ENCODE peak calls at places on chromosomes 6 and 20, in nine cellular contexts. M, E, K, I, Z, O, A, F and G are unnamed samples.

GRCh38 chr20:37833172-37833915 is 69.6 kb upstream of the VSTM2L start:
- DNase-seq in M (no peak), E (no peak), K (no peak), I (no peak), Z (no peak), O (no peak), A (no peak), F (no peak), G (no peak)

GRCh38 chr6:42260972-42261371 is 43.3 kb upstream of the MRPS10 start:
- DNase-seq in M (no peak), E (no peak), K (no peak), I (peak), Z (no peak), O (no peak), A (no peak), F (no peak), G (peak)

GRCh38 chr6:143140767-143141166 is 80.1 kb downstream of the AIG1 start:
- DNase-seq in M (no peak), E (no peak), K (no peak), I (no peak), Z (no peak), O (no peak), A (no peak), F (no peak), G (no peak)

GRCh38 chr20:18999076-18999475 is 185.5 kb downstream of the SCP2D1 start:
- DNase-seq in M (no peak), E (no peak), K (no peak), I (no peak), Z (no peak), O (no peak), A (no peak), F (no peak), G (no peak)

GRCh38 chr6:41228616-41229015 is 467 bp downstream of the TREML4 start:
- DNase-seq in M (no peak), E (no peak), K (no peak), I (no peak), Z (peak), O (no peak), A (no peak), F (no peak), G (peak)

GRCh38 chr6:156585859-156586258 is 191.3 kb upstream of the ARID1B start:
- DNase-seq in M (no peak), E (no peak), K (no peak), I (no peak), Z (no peak), O (no peak), A (no peak), F (no peak), G (no peak)

GRCh38 chr6:24930386-24930785 is 5.4 kb downstream of the RIPOR2 start:
- DNase-seq in M (no peak), E (no peak), K (peak), I (no peak), Z (peak), O (peak), A (peak), F (no peak), G (no peak)

GRCh38 chr6:11273406-11274065 is 41.1 kb upstream of the NEDD9 start:
- DNase-seq in M (no peak), E (no peak), K (no peak), I (no peak), Z (no peak), O (no peak), A (no peak), F (no peak), G (no peak)

GRCh38 chr20:62952373-62953166 is at the start of gene SLC17A9:
- DNase-seq in M (peak), E (peak), K (peak), I (peak), Z (no peak), O (no peak), A (peak), F (peak), G (peak)

GRCh38 chr20:36532822-36533221 is 8.5 kb upstream of the MYL9 start:
- DNase-seq in M (no peak), E (no peak), K (no peak), I (no peak), Z (no peak), O (no peak), A (no peak), F (no peak), G (no peak)

GRCh38 chr20:41456341-41456740 is 89.7 kb upstream of the EMILIN3 start:
- DNase-seq in M (no peak), E (no peak), K (peak), I (no peak), Z (peak), O (peak), A (no peak), F (no peak), G (no peak)

GRCh38 chr6:148464319-148465010 is 121.8 kb downstream of the SASH1 start:
- DNase-seq in M (no peak), E (peak), K (peak), I (peak), Z (peak), O (no peak), A (peak), F (no peak), G (peak)

GRCh38 chr20:3680701-3681351 is 984 bp downstream of the ADAM33 start:
- DNase-seq in M (no peak), E (no peak), K (no peak), I (peak), Z (peak), O (no peak), A (no peak), F (no peak), G (no peak)

GRCh38 chr20:4165984-4166725 is 150.8 kb upstream of the RNF24 start:
- DNase-seq in M (no peak), E (no peak), K (no peak), I (no peak), Z (no peak), O (no peak), A (no peak), F (no peak), G (no peak)

GRCh38 chr6:157240059-157240959 is 83.0 kb downstream of the TMEM242 start:
- DNase-seq in M (peak), E (peak), K (peak), I (peak), Z (peak), O (no peak), A (no peak), F (peak), G (no peak)

GRCh38 chr6:11653028-11653583 is 115.6 kb downstream of the TMEM170B start:
- DNase-seq in M (no peak), E (no peak), K (peak), I (no peak), Z (peak), O (peak), A (peak), F (no peak), G (peak)

GRCh38 chr6:142946924-142947701 is 2.1 kb upstream of the HIVEP2 start:
- DNase-seq in M (peak), E (peak), K (peak), I (peak), Z (peak), O (no peak), A (peak), F (peak), G (peak)

GRCh38 chr20:21291026-21291425 is 12.1 kb upstream of the XRN2 start:
- DNase-seq in M (no peak), E (no peak), K (peak), I (no peak), Z (peak), O (no peak), A (no peak), F (no peak), G (no peak)

GRCh38 chr6:49550413-49551125 is at the start of gene C6orf141:
- DNase-seq in M (no peak), E (peak), K (no peak), I (no peak), Z (no peak), O (no peak), A (no peak), F (peak), G (peak)

GRCh38 chr20:8021541-8022269 is 2.1 kb upstream of the TMX4 start:
- DNase-seq in M (no peak), E (no peak), K (no peak), I (no peak), Z (no peak), O (no peak), A (no peak), F (no peak), G (no peak)

GRCh38 chr6:116206231-116206903 is 47.5 kb downstream of the TSPYL4 start:
- DNase-seq in M (no peak), E (no peak), K (no peak), I (no peak), Z (peak), O (no peak), A (no peak), F (no peak), G (no peak)

GRCh38 chr6:64477311-64477850 is 841.8 kb downstream of the PHF3 start:
- DNase-seq in M (no peak), E (no peak), K (no peak), I (no peak), Z (no peak), O (no peak), A (no peak), F (no peak), G (no peak)

GRCh38 chr6:99446076-99446475 is 21.0 kb upstream of the PNISR start:
- DNase-seq in M (no peak), E (no peak), K (no peak), I (no peak), Z (no peak), O (no peak), A (no peak), F (no peak), G (peak)

GRCh38 chr6:27157461-27158315 is 89.8 kb upstream of the PRSS16 start:
- DNase-seq in M (peak), E (peak), K (peak), I (peak), Z (peak), O (no peak), A (peak), F (peak), G (peak)

GRCh38 chr6:52575490-52575868 is 1.4 kb downstream of the TRAM2 start:
- DNase-seq in M (no peak), E (no peak), K (no peak), I (no peak), Z (no peak), O (no peak), A (no peak), F (no peak), G (no peak)

GRCh38 chr6:52574709-52575489 is 2.0 kb downstream of the TRAM2 start:
- DNase-seq in M (peak), E (peak), K (no peak), I (peak), Z (peak), O (no peak), A (peak), F (no peak), G (peak)

GRCh38 chr6:52572536-52572935 is 4.3 kb downstream of the TRAM2 start:
- DNase-seq in M (no peak), E (no peak), K (no peak), I (no peak), Z (no peak), O (no peak), A (no peak), F (no peak), G (no peak)

GRCh38 chr6:52571099-52571755 is 5.6 kb downstream of the TRAM2 start:
- DNase-seq in M (no peak), E (no peak), K (no peak), I (no peak), Z (no peak), O (no peak), A (no peak), F (no peak), G (no peak)

GRCh38 chr6:52573295-52573694 is 3.6 kb downstream of the TRAM2 start:
- DNase-seq in M (no peak), E (no peak), K (no peak), I (no peak), Z (peak), O (no peak), A (no peak), F (no peak), G (no peak)
- H3K4me3 ChIP-seq in M (peak), E (peak), K (peak), I (peak), Z (peak), O (peak), A (peak), F (peak), G (no peak)

DNA sequence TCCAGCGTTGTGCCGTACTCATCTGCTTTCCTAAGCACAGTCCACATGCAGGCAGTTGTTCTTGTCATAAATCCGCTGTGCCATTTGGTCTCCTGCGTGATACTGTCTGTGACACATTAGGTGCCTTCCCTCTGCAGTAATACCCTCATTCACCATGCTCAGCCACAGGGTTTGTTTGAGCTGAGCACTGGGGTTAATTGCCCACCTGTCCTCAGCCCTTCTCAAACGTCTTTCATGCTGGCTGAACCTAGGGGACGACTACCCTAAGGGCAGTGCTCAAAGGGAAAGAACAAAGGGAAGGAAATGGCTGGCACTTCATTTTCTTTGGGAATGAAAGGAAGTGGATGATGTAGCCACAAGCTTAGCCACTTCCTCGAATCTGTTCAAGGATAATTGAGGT is 64.2 kb upstream of the MYLIP start:
- DNase-seq in M (no peak), E (no peak), K (no peak), I (no peak), Z (no peak), O (no peak), A (no peak), F (no peak), G (no peak)
- H3K4me3 ChIP-seq in M (no peak), E (no peak), K (no peak), I (no peak), Z (no peak), O (no peak), A (no peak), F (no peak), G (no peak)

GRCh38 chr20:47598911-47599745 is 97.4 kb downstream of the NCOA3 start:
- DNase-seq in M (no peak), E (no peak), K (no peak), I (no peak), Z (no peak), O (no peak), A (no peak), F (no peak), G (no peak)
- H3K4me3 ChIP-seq in M (no peak), E (no peak), K (no peak), I (no peak), Z (no peak), O (no peak), A (no peak), F (no peak), G (no peak)

DNA sequence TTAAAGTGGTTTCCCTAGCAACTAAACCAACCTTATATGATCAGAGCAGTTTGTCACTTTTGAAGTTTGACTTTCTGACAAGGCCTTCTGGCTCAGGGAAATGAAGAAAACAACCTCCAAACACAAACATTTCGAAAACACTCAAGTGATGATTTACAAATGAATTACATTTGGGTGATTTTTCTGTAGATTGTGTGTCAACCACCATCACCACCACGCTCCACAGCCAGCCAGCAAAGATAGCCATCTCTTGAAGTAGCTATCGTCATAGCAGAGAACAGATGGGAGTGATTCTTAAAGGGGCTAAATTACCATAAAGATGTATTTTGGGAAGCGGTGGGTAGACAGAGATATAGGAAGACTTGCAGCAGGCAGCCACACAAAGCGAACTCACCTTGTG is 16.4 kb upstream of the MLIP start:
- DNase-seq in M (no peak), E (no peak), K (no peak), I (no peak), Z (no peak), O (no peak), A (no peak), F (no peak), G (no peak)
- H3K4me3 ChIP-seq in M (no peak), E (no peak), K (no peak), I (no peak), Z (no peak), O (no peak), A (no peak), F (no peak), G (no peak)